ENCODE peak calls at places on chromosomes 4 and X, in seven cellular contexts. D, Q, I, O, E, H and B are unnamed samples.

GRCh38 chr4:26181616-26182015 is 139.2 kb upstream of the RBPJ start:
- DNase-seq in D (no peak), Q (no peak), I (no peak), O (no peak), E (no peak), H (no peak), B (no peak)

GRCh38 chr4:105896984-105897760 is 1.9 kb downstream of the NPNT start:
- DNase-seq in D (no peak), Q (no peak), I (no peak), O (no peak), E (no peak), H (no peak), B (no peak)

GRCh38 chr4:55884093-55884850 is 30.8 kb downstream of the EXOC1 start:
- DNase-seq in D (no peak), Q (no peak), I (no peak), O (no peak), E (no peak), H (no peak), B (no peak)

GRCh38 chrX:35890699-35891098 is 28.8 kb upstream of the CFAP47 start:
- DNase-seq in D (peak; percentile 25), Q (no peak), I (peak; percentile 0), O (no peak), E (no peak), H (no peak), B (no peak)

GRCh38 chr4:184854673-184855072 is 28.9 kb upstream of the ACSL1 start:
- DNase-seq in D (peak; percentile 10), Q (peak; percentile 74), I (no peak), O (no peak), E (no peak), H (no peak), B (no peak)

GRCh38 chr4:62517721-62518120 is 1317.6 kb downstream of the ADGRL3 start:
- DNase-seq in D (no peak), Q (no peak), I (no peak), O (no peak), E (no peak), H (no peak), B (no peak)

GRCh38 chrX:17376381-17377046 is 1.5 kb downstream of the NHS start:
- DNase-seq in D (no peak), Q (no peak), I (no peak), O (no peak), E (no peak), H (no peak), B (no peak)

GRCh38 chrX:16868920-16869319 is 1.2 kb downstream of the RBBP7 start:
- DNase-seq in D (no peak), Q (no peak), I (no peak), O (no peak), E (no peak), H (no peak), B (no peak)

GRCh38 chrX:134725103-134725690 is 66.9 kb upstream of the PLAC1 start:
- DNase-seq in D (no peak), Q (no peak), I (no peak), O (no peak), E (no peak), H (no peak), B (no peak)

GRCh38 chrX:69195810-69196209 is 30.6 kb upstream of the PJA1 start:
- DNase-seq in D (no peak), Q (no peak), I (no peak), O (no peak), E (no peak), H (no peak), B (no peak)

GRCh38 chr4:155759372-155760252 is 791 bp downstream of the GUCY1B1 start:
- DNase-seq in D (peak; percentile 51), Q (no peak), I (no peak), O (peak; percentile 1), E (no peak), H (no peak), B (no peak)

GRCh38 chrX:84362184-84362838 is 139.9 kb downstream of the HDX start:
- DNase-seq in D (peak; percentile 25), Q (no peak), I (no peak), O (no peak), E (no peak), H (no peak), B (no peak)

GRCh38 chr4:75686346-75686745 is 13.1 kb upstream of the G3BP2 start:
- DNase-seq in D (no peak), Q (no peak), I (no peak), O (peak; percentile 42), E (no peak), H (no peak), B (no peak)

GRCh38 chr4:6038711-6039110 is 20.5 kb upstream of the C4orf50 start:
- DNase-seq in D (no peak), Q (no peak), I (no peak), O (no peak), E (no peak), H (no peak), B (no peak)

GRCh38 chrX:63750846-63751245 is 34.2 kb downstream of the ARHGEF9 start:
- DNase-seq in D (no peak), Q (no peak), I (no peak), O (no peak), E (no peak), H (no peak), B (no peak)